ENCODE peak calls at places on chromosomes 1 and 21, in five cellular contexts. L is spleen, P is Panc1, M is breast epithelium, F is transverse colon. W is an unnamed sample.

GRCh38 chr1:18854331-18855025 is 5.0 kb downstream of the TAS1R2 start:
- DNase-seq in L (no peak), P (no peak), M (no peak), F (no peak), W (no peak)

GRCh38 chr1:245694476-245695195 is 539.9 kb downstream of the KIF26B start:
- DNase-seq in L (peak), P (no peak), M (no peak), F (no peak), W (no peak)

GRCh38 chr1:226736001-226736907 is 2.8 kb downstream of the ITPKB start:
- DNase-seq in L (no peak), P (no peak), M (no peak), F (peak), W (no peak)

GRCh38 chr1:173420330-173420806 is 56.8 kb upstream of the PRDX6 start:
- DNase-seq in L (no peak), P (no peak), M (no peak), F (peak), W (no peak)

GRCh38 chr1:22077728-22078127 is 25.2 kb downstream of the CDC42 start:
- DNase-seq in L (no peak), P (no peak), M (no peak), F (no peak), W (no peak)

GRCh38 chr1:180080439-180080838 is 74.2 kb upstream of the QSOX1 start:
- DNase-seq in L (no peak), P (peak), M (no peak), F (no peak), W (no peak)

GRCh38 chr1:15362096-15362736 is 47.5 kb upstream of the EFHD2 start:
- DNase-seq in L (no peak), P (no peak), M (no peak), F (no peak), W (no peak)

GRCh38 chr1:201108614-201109013 is 3.6 kb downstream of the CACNA1S start:
- DNase-seq in L (no peak), P (no peak), M (no peak), F (no peak), W (no peak)

GRCh38 chr1:198936371-198937083 is 297.7 kb downstream of the PTPRC start:
- DNase-seq in L (no peak), P (no peak), M (no peak), F (no peak), W (no peak)

GRCh38 chr1:19009882-19010321 is 53.4 kb upstream of the IFFO2 start:
- DNase-seq in L (no peak), P (peak), M (no peak), F (no peak), W (no peak)

GRCh38 chr21:45016031-45016430 is 58.3 kb upstream of the ADARB1 start:
- DNase-seq in L (peak), P (no peak), M (no peak), F (no peak), W (no peak)

GRCh38 chr21:45015469-45015860 is 58.9 kb upstream of the ADARB1 start:
- DNase-seq in L (no peak), P (no peak), M (no peak), F (no peak), W (no peak)

GRCh38 chr21:45013271-45013841 is 61.0 kb upstream of the ADARB1 start:
- DNase-seq in L (peak), P (no peak), M (no peak), F (no peak), W (no peak)

GRCh38 chr21:45016491-45017375 is 57.6 kb upstream of the ADARB1 start:
- DNase-seq in L (peak), P (no peak), M (no peak), F (peak), W (no peak)

DNA sequence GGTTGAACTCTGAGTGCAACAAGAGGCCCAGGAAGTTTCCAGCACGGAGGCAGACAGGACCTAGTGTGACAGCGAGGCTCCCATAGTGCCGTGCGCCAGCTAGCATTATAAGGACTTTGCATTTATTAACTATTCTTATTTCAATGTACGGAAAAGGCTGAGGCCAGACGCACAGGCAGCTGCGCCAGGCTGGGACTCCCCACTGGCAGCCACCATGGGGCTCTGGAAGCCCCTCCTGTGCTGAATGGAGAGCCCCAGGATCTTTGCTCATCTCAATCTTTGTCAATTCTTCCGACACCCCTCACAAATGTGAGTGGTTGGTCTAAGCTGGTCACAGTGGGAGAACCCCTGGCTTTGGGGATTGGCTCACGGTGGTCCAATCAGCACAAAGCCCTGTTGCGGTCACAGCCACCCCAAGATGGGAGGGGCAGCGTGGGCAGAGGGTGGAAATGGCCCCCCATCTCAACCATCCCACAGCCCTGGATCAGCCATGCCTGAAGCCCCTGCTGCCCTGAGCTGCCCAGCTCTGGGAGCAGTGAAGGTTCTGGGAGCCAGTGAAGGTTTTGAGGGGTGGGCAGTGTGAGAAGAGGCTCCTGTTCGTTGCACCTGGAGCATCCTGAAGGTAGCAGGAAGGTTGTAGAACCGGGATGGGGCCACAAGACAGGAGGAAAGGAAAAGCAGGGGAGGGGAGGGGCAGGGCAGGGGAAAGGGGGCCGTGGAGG is 59.5 kb upstream of the ADARB1 start:
- DNase-seq in L (peak), P (no peak), M (no peak), F (no peak), W (no peak)
- TF ChIP-seq POLR2AphosphoS5 in L (no peak), P (no peak), M (no peak), F (no peak), W (no peak)

GRCh38 chr1:23908453-23909341 is 4.5 kb downstream of the CNR2 start:
- DNase-seq in L (peak), P (no peak), M (no peak), F (peak), W (no peak)
- TF ChIP-seq POLR2AphosphoS5 in L (peak), P (no peak), M (no peak), F (no peak), W (no peak)

GRCh38 chr1:203556047-203556851 is 62.3 kb downstream of the OPTC start:
- DNase-seq in L (no peak), P (no peak), M (no peak), F (peak), W (no peak)

GRCh38 chr1:203559523-203559922 is 65.6 kb downstream of the OPTC start:
- DNase-seq in L (no peak), P (peak), M (no peak), F (no peak), W (no peak)

GRCh38 chr1:203557958-203558760 is 64.2 kb downstream of the OPTC start:
- DNase-seq in L (no peak), P (peak), M (no peak), F (peak), W (no peak)

GRCh38 chr1:203555484-203556046 is 61.6 kb downstream of the OPTC start:
- DNase-seq in L (no peak), P (no peak), M (no peak), F (no peak), W (no peak)

DNA sequence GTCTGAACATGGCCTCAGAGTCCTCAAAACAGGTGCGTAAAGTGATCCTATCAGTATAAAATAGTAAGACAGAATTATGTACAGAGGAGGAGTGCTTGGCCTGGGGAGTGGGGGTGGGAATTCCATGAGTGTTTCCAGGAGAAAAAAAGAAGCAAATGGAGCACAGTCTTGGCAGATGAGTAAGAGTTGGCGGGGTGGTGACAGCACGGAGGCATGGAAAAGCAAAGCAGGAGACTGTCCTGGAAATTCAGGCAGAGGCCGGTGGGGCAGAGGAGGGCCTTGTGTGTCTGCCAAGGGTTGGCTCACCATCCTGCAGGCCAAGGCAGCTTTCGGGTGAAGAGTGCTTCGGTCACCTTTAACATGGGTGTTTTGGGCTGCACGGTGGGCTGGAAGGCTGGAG is 63.4 kb downstream of the OPTC start:
- DNase-seq in L (no peak), P (no peak), M (no peak), F (peak), W (no peak)
- TF ChIP-seq POLR2AphosphoS5 in L (no peak), P (no peak), M (no peak), F (no peak), W (no peak)

GRCh38 chr1:223716302-223716862 is 4.0 kb downstream of the CAPN2 start:
- DNase-seq in L (peak), P (no peak), M (no peak), F (peak), W (peak)
- TF ChIP-seq POLR2AphosphoS5 in L (peak), P (no peak), M (no peak), F (no peak), W (no peak)

DNA sequence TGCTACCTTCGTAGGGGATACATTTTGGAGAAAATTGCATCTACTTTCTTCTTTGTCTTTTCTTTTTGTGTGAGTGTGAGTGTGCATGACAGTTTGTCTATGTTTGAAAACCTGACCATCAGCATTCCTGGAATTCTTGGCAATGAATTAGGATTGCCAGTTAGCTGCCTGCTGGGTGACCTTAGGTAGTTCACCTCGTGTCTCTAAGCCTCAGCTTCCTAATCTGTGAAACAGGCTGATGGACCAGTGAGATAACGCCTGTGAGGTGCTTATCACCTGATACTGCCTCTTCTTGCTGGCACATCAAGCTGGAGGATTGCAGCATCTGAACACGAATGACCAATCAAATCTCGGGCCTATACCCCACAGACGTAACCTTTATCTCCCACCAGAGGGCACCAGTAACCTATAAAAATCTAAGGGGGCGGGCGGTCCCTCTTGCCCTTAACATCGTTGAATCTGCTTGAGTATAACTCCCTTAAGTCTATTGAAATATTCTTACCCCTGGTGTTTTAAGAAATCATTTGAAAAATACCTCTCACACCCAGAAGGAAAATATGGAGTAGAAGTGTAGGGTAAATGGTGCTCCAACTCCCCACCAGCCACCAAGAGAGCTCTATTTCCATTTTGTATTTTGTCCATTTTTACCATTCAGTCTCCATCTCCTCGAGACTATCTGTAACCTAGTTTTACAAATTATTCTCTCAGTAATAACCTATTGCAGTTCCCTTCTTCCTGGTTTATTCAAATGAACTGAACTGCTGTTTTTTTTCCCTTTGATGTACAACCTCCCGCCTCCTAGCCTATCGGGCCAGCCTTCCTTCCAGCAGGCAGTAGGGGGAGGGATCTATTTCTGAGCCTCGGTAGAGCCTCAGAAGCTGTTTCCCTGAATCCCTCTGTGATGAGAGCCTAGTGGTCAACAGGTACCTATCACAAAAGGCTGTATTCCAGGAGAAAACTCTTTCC is 49.7 kb downstream of the MDM4 start:
- DNase-seq in L (no peak), P (peak), M (peak), F (peak), W (peak)
- TF ChIP-seq POLR2AphosphoS5 in L (no peak), P (no peak), M (no peak), F (no peak), W (no peak)